ENCODE peak calls at places on chromosome 10, in five cellular contexts. L is endothelial cell; A is DMS 273 treated with DMSO at 0.1 percent for 48 hours; R is choroid plexus epithelial cell; U is stimulated activated CD8-positive, alpha-beta memory T cell treated with anti-CD3 and anti-CD28 coated beads, Interleukin-15, amount 100 ng/mL, for 48 hours. M is an unnamed sample.

GRCh38 chr10:71513896-71514295 is 117.2 kb downstream of the CDH23 start:
- DNase-seq in L (no peak), R (no peak), U (no peak), A (no peak), M (no peak)

GRCh38 chr10:49518982-49519578 is 19.8 kb downstream of the ERCC6 start:
- DNase-seq in A (no peak), R (peak), L (peak), U (no peak), M (no peak)

GRCh38 chr10:30134546-30134945 is 75.2 kb upstream of the JCAD start:
- DNase-seq in L (no peak), U (no peak), R (no peak), A (no peak), M (no peak)

GRCh38 chr10:60042959-60043358 is 136.6 kb upstream of the CCDC6 start:
- DNase-seq in U (no peak), A (no peak), R (no peak), L (no peak), M (no peak)

GRCh38 chr10:86753056-86753455 is 3.4 kb upstream of the BMPR1A start:
- DNase-seq in L (no peak), R (no peak), U (no peak), A (no peak), M (no peak)

GRCh38 chr10:100186253-100186780 is 488 bp upstream of the ERLIN1 start:
- DNase-seq in A (peak), R (peak), L (peak), U (no peak), M (peak)

GRCh38 chr10:62306663-62307062 is 38.0 kb upstream of the RTKN2 start:
- DNase-seq in R (peak), A (no peak), U (no peak), L (peak), M (no peak)

GRCh38 chr10:58952747-58953466 is 223.5 kb upstream of the PHYHIPL start:
- DNase-seq in U (no peak), A (no peak), L (peak), R (peak), M (no peak)

GRCh38 chr10:56771343-56771742 is 410.3 kb upstream of the ZWINT start:
- DNase-seq in A (no peak), L (no peak), U (no peak), R (no peak), M (no peak)

GRCh38 chr10:16910795-16911164 is 93.6 kb upstream of the RSU1 start:
- DNase-seq in U (no peak), L (no peak), A (no peak), R (no peak), M (no peak)

M was measured in upper lobe of right lung.